ENCODE peak calls at places on chromosomes 7 and 10, in six cellular contexts. S, F, Y, I, J and N are unnamed samples.

GRCh38 chr10:88525371-88526079 is 57.6 kb downstream of the RNLS start:
- DNase-seq in S (no peak), F (peak; percentile 74), Y (peak; percentile 61), I (peak; percentile 78), J (peak; percentile 65), N (peak; percentile 56)

GRCh38 chr7:107742678-107743566 is 1.0 kb upstream of the CBLL1 start:
- DNase-seq in S (peak; percentile 71), F (peak; percentile 81), Y (peak; percentile 70), I (no peak), J (peak; percentile 56), N (peak; percentile 31)

GRCh38 chr7:26955516-26955915 is 91.1 kb upstream of the SKAP2 start:
- DNase-seq in S (no peak), F (no peak), Y (no peak), I (no peak), J (no peak), N (no peak)

GRCh38 chr7:55326079-55326847 is 38.9 kb upstream of the LANCL2 start:
- DNase-seq in S (no peak), F (no peak), Y (no peak), I (no peak), J (no peak), N (peak; percentile 65)

GRCh38 chr7:82105463-82105862 is 335.6 kb upstream of the HGF start:
- DNase-seq in S (no peak), F (no peak), Y (no peak), I (peak; percentile 56), J (no peak), N (no peak)

GRCh38 chr10:124736491-124737136 is 7.6 kb downstream of the FAM53B start:
- DNase-seq in S (peak; percentile 62), F (peak; percentile 88), Y (peak; percentile 75), I (peak; percentile 75), J (peak; percentile 88), N (peak; percentile 97)

GRCh38 chr10:81847675-81848074 is 27.3 kb upstream of the NRG3 start:
- DNase-seq in S (no peak), F (no peak), Y (no peak), I (no peak), J (no peak), N (no peak)

GRCh38 chr10:11687357-11687771 is 54.8 kb upstream of the ECHDC3 start:
- DNase-seq in S (no peak), F (no peak), Y (no peak), I (no peak), J (peak; percentile 80), N (no peak)

GRCh38 chr7:136526408-136527105 is 341.9 kb upstream of the CHRM2 start:
- DNase-seq in S (no peak), F (no peak), Y (no peak), I (no peak), J (no peak), N (no peak)

GRCh38 chr7:156560075-156560474 is 80.5 kb upstream of the RNF32 start:
- DNase-seq in S (no peak), F (peak; percentile 51), Y (peak; percentile 26), I (no peak), J (no peak), N (no peak)

GRCh38 chr10:35216303-35216905 is 89.8 kb downstream of the CREM start:
- DNase-seq in S (no peak), F (peak; percentile 68), Y (peak; percentile 47), I (no peak), J (peak; percentile 77), N (no peak)

DNA sequence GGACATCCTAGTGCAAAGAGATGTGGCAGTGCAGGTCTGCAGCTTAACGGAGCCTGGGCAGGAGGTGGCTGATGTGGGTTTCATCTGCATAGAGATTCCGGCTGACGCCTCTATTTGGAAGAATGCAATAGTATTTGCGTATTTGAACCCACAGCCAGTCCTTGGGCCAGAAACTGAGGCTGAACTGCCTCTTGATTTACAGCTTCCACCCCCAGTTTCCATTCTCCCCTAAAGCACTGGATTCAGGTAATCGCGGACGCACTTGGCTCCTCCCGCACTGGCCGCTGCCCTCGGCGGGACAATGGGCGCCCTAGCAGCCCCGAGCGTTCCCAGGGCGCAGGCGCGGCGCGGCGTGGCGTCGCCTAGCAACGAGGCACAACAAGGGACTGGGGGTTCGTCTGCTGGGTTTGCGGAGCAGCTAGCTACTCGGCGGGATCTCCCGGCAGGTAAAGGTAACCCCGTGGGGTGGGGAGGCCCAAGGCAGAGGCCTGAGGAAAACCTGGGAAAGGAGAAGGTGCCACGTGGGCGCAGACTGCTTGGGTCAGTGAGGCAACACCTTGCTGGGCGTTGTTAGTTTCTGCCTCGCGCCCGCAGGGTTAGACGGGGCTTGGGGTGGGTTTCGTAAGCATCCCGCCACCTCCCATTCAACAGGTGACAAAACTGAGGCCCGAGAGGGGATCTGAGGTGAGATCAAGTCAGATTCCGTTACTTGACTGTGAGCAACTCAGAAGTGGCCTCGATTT is at the start of gene ARMC3:
- DNase-seq in S (peak; percentile 83), F (peak; percentile 64), Y (peak; percentile 65), I (peak; percentile 29), J (peak; percentile 35), N (peak; percentile 7)
- H3K4me3 ChIP-seq in S (peak within 1 kb of the TSS; percentile 39), F (peak within 1 kb of the TSS; percentile 41), Y (no peak within 1 kb of the TSS), I (peak within 1 kb of the TSS; percentile 76), J (peak within 1 kb of the TSS; percentile 0), N (no peak within 1 kb of the TSS)

GRCh38 chr7:44549457-44549856 is 8.3 kb upstream of the NPC1L1 start:
- DNase-seq in S (no peak), F (no peak), Y (no peak), I (no peak), J (no peak), N (no peak)

GRCh38 chr7:44547536-44548221 is 6.5 kb upstream of the NPC1L1 start:
- DNase-seq in S (no peak), F (no peak), Y (no peak), I (no peak), J (no peak), N (no peak)

GRCh38 chr7:44548893-44549292 is 7.8 kb upstream of the NPC1L1 start:
- DNase-seq in S (no peak), F (no peak), Y (no peak), I (no peak), J (no peak), N (no peak)
- H3K9me3 ChIP-seq in S (no peaks in the 10 kb centered on the region), F (no peaks in the 10 kb centered on the region), Y (no peaks in the 10 kb centered on the region), I (no peaks in the 10 kb centered on the region), J (no peaks in the 10 kb centered on the region), N (no peaks in the 10 kb centered on the region)

GRCh38 chr10:78033623-78034470 is at the start of gene RPS24:
- DNase-seq in S (peak; percentile 98), F (peak; percentile 98), Y (peak; percentile 95), I (peak; percentile 99), J (peak; percentile 98), N (peak; percentile 93)

GRCh38 chr10:78035437-78035836 is 1.8 kb downstream of the RPS24 start:
- DNase-seq in S (no peak), F (no peak), Y (no peak), I (no peak), J (no peak), N (no peak)

GRCh38 chr10:78038105-78038504 is 4.4 kb downstream of the RPS24 start:
- DNase-seq in S (no peak), F (no peak), Y (no peak), I (peak; percentile 15), J (no peak), N (no peak)

GRCh38 chr10:78035025-78035424 is 1.4 kb downstream of the RPS24 start:
- DNase-seq in S (no peak), F (no peak), Y (no peak), I (no peak), J (no peak), N (no peak)

DNA sequence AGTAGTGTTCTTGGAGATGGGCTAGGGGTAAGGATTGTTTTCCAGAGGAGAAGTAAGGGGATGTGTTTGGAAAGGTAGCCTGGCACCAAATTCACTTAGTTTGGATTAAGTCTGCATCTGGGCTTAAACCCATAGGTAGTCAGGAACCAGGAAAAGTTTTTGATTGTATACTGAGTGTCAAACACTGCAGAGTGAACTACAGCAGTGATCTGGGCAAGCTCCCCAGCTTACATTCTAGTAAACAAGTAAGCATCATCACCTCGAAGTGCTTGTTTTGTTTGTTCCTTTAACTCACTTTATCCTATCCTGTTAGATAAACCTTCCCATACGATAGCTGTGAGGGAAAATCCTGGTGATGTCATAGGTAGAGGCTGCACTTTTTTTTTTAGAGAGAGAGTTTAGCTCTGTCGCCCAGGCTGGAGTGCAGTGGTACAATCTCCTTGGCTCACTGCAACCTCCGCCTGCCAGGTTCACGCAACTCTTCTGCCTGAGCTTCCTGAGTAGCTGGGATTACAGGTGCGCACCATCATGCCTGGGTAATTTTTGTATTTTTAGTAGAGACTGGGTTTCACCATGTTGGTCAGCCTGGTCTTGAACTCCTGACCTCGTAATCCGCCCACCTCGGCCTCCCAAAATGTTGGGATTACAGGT is 2.4 kb downstream of the RPS24 start:
- DNase-seq in S (no peak), F (no peak), Y (no peak), I (no peak), J (no peak), N (no peak)
- H3K4me3 ChIP-seq in S (no peak overlapping the region), F (no peak overlapping the region), Y (no peak overlapping the region), I (peak overlapping the region; percentile 87), J (no peak overlapping the region), N (peak overlapping the region; percentile 83)

GRCh38 chr7:299169-299568 is 9.2 kb downstream of the FOXL3 start:
- DNase-seq in S (no peak), F (peak; percentile 37), Y (no peak), I (no peak), J (no peak), N (no peak)
- H3K9me3 ChIP-seq in S (no peaks in the 10 kb centered on the region), F (no peaks in the 10 kb centered on the region), Y (no peaks in the 10 kb centered on the region), I (no peaks in the 10 kb centered on the region), J (no peaks in the 10 kb centered on the region), N (no peaks in the 10 kb centered on the region)

GRCh38 chr10:69181433-69181832 is 1.4 kb downstream of the SUPV3L1 start:
- DNase-seq in S (no peak), F (no peak), Y (no peak), I (no peak), J (no peak), N (no peak)
- H3K4me3 ChIP-seq in S (peak overlapping the region; percentile 54), F (peak overlapping the region; percentile 99), Y (peak overlapping the region; percentile 30), I (peak overlapping the region; percentile 100), J (no peak overlapping the region), N (peak overlapping the region; percentile 95)

GRCh38 chr10:113689057-113689456 is 9.3 kb downstream of the CASP7 start:
- DNase-seq in S (no peak), F (no peak), Y (no peak), I (no peak), J (no peak), N (no peak)
- H3K9me3 ChIP-seq in S (no peaks in the 10 kb centered on the region), F (peaks cover 12% of the 10 kb centered on the region), Y (peaks cover 11% of the 10 kb centered on the region), I (peaks cover 24% of the 10 kb centered on the region), J (peaks cover 11% of the 10 kb centered on the region), N (peaks cover 39% of the 10 kb centered on the region)

GRCh38 chr7:132318338-132319318 is 257.6 kb downstream of the PLXNA4 start:
- DNase-seq in S (peak; percentile 87), F (peak; percentile 89), Y (peak; percentile 75), I (peak; percentile 91), J (peak; percentile 85), N (peak; percentile 53)
- H3K4me3 ChIP-seq in S (no peak overlapping the region), F (no peak overlapping the region), Y (no peak overlapping the region), I (peak overlapping the region; percentile 18), J (no peak overlapping the region), N (no peak overlapping the region)

GRCh38 chr7:16398211-16399017 is 22.9 kb downstream of the CRPPA start:
- DNase-seq in S (peak; percentile 7), F (no peak), Y (no peak), I (no peak), J (peak; percentile 3), N (no peak)
- H3K9me3 ChIP-seq in S (peaks cover 8% of the 10 kb centered on the region), F (no peaks in the 10 kb centered on the region), Y (no peaks in the 10 kb centered on the region), I (peaks cover 9% of the 10 kb centered on the region), J (no peaks in the 10 kb centered on the region), N (peaks cover 16% of the 10 kb centered on the region)